ENCODE peak calls at places on chromosomes 6 and 20, in eight cellular contexts. One of them, this sample, is unnamed.

GRCh38 chr6:36656441-36656840 is 22.1 kb upstream of the CDKN1A start:
- DNase-seq in HL-60: no peak
- DNase-seq in A549: no peak
- DNase-seq in GM12878: no peak
- DNase-seq in WERI-Rb-1: no peak
- DNase-seq in IMR-90: no peak
- DNase-seq in body of pancreas: no peak
- DNase-seq in HCT116: no peak
- DNase-seq in this sample: no peak

GRCh38 chr6:35267897-35268296 is 8.4 kb downstream of the ZNF76 start:
- DNase-seq in HCT116: no peak
- DNase-seq in body of pancreas: no peak
- DNase-seq in HL-60: no peak
- DNase-seq in A549: no peak
- DNase-seq in WERI-Rb-1: no peak
- DNase-seq in GM12878: no peak
- DNase-seq in IMR-90: no peak
- DNase-seq in this sample: no peak

GRCh38 chr20:13684566-13685222 is 46.0 kb upstream of the TASP1 start:
- DNase-seq in WERI-Rb-1: no peak
- DNase-seq in GM12878: peak
- DNase-seq in IMR-90: no peak
- DNase-seq in body of pancreas: no peak
- DNase-seq in A549: no peak
- DNase-seq in HCT116: no peak
- DNase-seq in HL-60: peak
- DNase-seq in this sample: peak

GRCh38 chr6:131062245-131063027 is 609 bp downstream of the EPB41L2 start:
- DNase-seq in GM12878: no peak
- DNase-seq in A549: no peak
- DNase-seq in HL-60: no peak
- DNase-seq in IMR-90: no peak
- DNase-seq in body of pancreas: peak
- DNase-seq in WERI-Rb-1: peak
- DNase-seq in HCT116: no peak
- DNase-seq in this sample: peak

GRCh38 chr20:25195014-25195961 is at the start of gene ENTPD6:
- DNase-seq in A549: peak
- DNase-seq in HL-60: peak
- DNase-seq in HCT116: peak
- DNase-seq in GM12878: peak
- DNase-seq in IMR-90: peak
- DNase-seq in body of pancreas: peak
- DNase-seq in WERI-Rb-1: peak
- DNase-seq in this sample: peak

GRCh38 chr6:17015551-17016381 is 86.1 kb upstream of the STMND1 start:
- DNase-seq in WERI-Rb-1: no peak
- DNase-seq in HL-60: peak
- DNase-seq in body of pancreas: no peak
- DNase-seq in HCT116: no peak
- DNase-seq in A549: no peak
- DNase-seq in GM12878: no peak
- DNase-seq in IMR-90: no peak
- DNase-seq in this sample: peak

GRCh38 chr6:41548098-41548840 is 2.1 kb downstream of the FOXP4 start:
- DNase-seq in IMR-90: no peak
- DNase-seq in GM12878: no peak
- DNase-seq in WERI-Rb-1: no peak
- DNase-seq in HCT116: no peak
- DNase-seq in body of pancreas: peak
- DNase-seq in HL-60: peak
- DNase-seq in A549: no peak
- DNase-seq in this sample: peak

GRCh38 chr6:38012573-38012972 is 193.0 kb downstream of the ZFAND3 start:
- DNase-seq in IMR-90: peak
- DNase-seq in A549: peak
- DNase-seq in GM12878: no peak
- DNase-seq in body of pancreas: no peak
- DNase-seq in HCT116: peak
- DNase-seq in HL-60: peak
- DNase-seq in WERI-Rb-1: peak
- DNase-seq in this sample: no peak

GRCh38 chr6:704037-704436 is 11.1 kb upstream of the EXOC2 start:
- DNase-seq in A549: no peak
- DNase-seq in body of pancreas: no peak
- DNase-seq in HL-60: no peak
- DNase-seq in WERI-Rb-1: no peak
- DNase-seq in GM12878: no peak
- DNase-seq in IMR-90: peak
- DNase-seq in HCT116: no peak
- DNase-seq in this sample: no peak

GRCh38 chr6:36666726-36667591 is 11.6 kb upstream of the CDKN1A start:
- DNase-seq in WERI-Rb-1: peak
- DNase-seq in GM12878: peak
- DNase-seq in HL-60: peak
- DNase-seq in HCT116: peak
- DNase-seq in body of pancreas: peak
- DNase-seq in IMR-90: peak
- DNase-seq in A549: no peak
- DNase-seq in this sample: peak

GRCh38 chr6:138004423-138005287 is 102.6 kb downstream of the PERP start:
- DNase-seq in body of pancreas: no peak
- DNase-seq in A549: peak
- DNase-seq in HL-60: peak
- DNase-seq in IMR-90: peak
- DNase-seq in GM12878: peak
- DNase-seq in WERI-Rb-1: peak
- DNase-seq in HCT116: peak
- DNase-seq in this sample: no peak

GRCh38 chr6:13422601-13423247 is 64.7 kb downstream of the GFOD1 start:
- DNase-seq in A549: no peak
- DNase-seq in HCT116: no peak
- DNase-seq in IMR-90: peak
- DNase-seq in GM12878: no peak
- DNase-seq in body of pancreas: no peak
- DNase-seq in HL-60: no peak
- DNase-seq in WERI-Rb-1: no peak
- DNase-seq in this sample: no peak

GRCh38 chr6:29777319-29777718 is 50.3 kb upstream of the HLA-G start:
- DNase-seq in WERI-Rb-1: no peak
- DNase-seq in A549: no peak
- DNase-seq in IMR-90: no peak
- DNase-seq in GM12878: no peak
- DNase-seq in HCT116: no peak
- DNase-seq in HL-60: no peak
- DNase-seq in body of pancreas: no peak
- DNase-seq in this sample: no peak

GRCh38 chr6:170096803-170097504 is 193.9 kb downstream of the DLL1 start:
- DNase-seq in A549: no peak
- DNase-seq in GM12878: no peak
- DNase-seq in HL-60: no peak
- DNase-seq in body of pancreas: peak
- DNase-seq in WERI-Rb-1: no peak
- DNase-seq in HCT116: no peak
- DNase-seq in IMR-90: no peak
- DNase-seq in this sample: no peak

GRCh38 chr6:83153958-83154357 is 39.1 kb downstream of the PGM3 start:
- DNase-seq in A549: no peak
- DNase-seq in IMR-90: peak
- DNase-seq in GM12878: no peak
- DNase-seq in WERI-Rb-1: no peak
- DNase-seq in body of pancreas: no peak
- DNase-seq in HCT116: no peak
- DNase-seq in HL-60: no peak
- DNase-seq in this sample: no peak

GRCh38 chr20:20752712-20753111 is 40.3 kb upstream of the RALGAPA2 start:
- DNase-seq in GM12878: no peak
- DNase-seq in A549: no peak
- DNase-seq in HCT116: no peak
- DNase-seq in HL-60: peak
- DNase-seq in IMR-90: no peak
- DNase-seq in body of pancreas: no peak
- DNase-seq in WERI-Rb-1: no peak
- DNase-seq in this sample: no peak

GRCh38 chr20:41509801-41510200 is 108.4 kb downstream of the CHD6 start:
- DNase-seq in HCT116: no peak
- DNase-seq in IMR-90: peak
- DNase-seq in HL-60: no peak
- DNase-seq in GM12878: no peak
- DNase-seq in WERI-Rb-1: no peak
- DNase-seq in body of pancreas: peak
- DNase-seq in A549: no peak
- DNase-seq in this sample: no peak

GRCh38 chr6:108541843-108542795 is 18.6 kb upstream of the FOXO3 start:
- DNase-seq in HCT116: peak
- DNase-seq in A549: peak
- DNase-seq in HL-60: peak
- DNase-seq in IMR-90: peak
- DNase-seq in WERI-Rb-1: peak
- DNase-seq in body of pancreas: peak
- DNase-seq in GM12878: no peak
- DNase-seq in this sample: peak
- H3K4me3 ChIP-seq in HCT116: peak
- H3K4me3 ChIP-seq in A549: peak
- H3K4me3 ChIP-seq in HL-60: no peak
- H3K4me3 ChIP-seq in IMR-90: no peak
- H3K4me3 ChIP-seq in WERI-Rb-1: peak
- H3K4me3 ChIP-seq in body of pancreas: no peak
- H3K4me3 ChIP-seq in GM12878: no peak
- H3K4me3 ChIP-seq in this sample: no peak

GRCh38 chr6:33806795-33807194 is 3.0 kb upstream of the MLN start:
- DNase-seq in WERI-Rb-1: no peak
- DNase-seq in HCT116: no peak
- DNase-seq in IMR-90: no peak
- DNase-seq in GM12878: no peak
- DNase-seq in HL-60: no peak
- DNase-seq in body of pancreas: no peak
- DNase-seq in A549: no peak
- DNase-seq in this sample: no peak

GRCh38 chr6:33803571-33804053 is at the start of gene MLN:
- DNase-seq in GM12878: no peak
- DNase-seq in A549: no peak
- DNase-seq in IMR-90: no peak
- DNase-seq in HCT116: no peak
- DNase-seq in HL-60: no peak
- DNase-seq in body of pancreas: no peak
- DNase-seq in WERI-Rb-1: no peak
- DNase-seq in this sample: no peak

GRCh38 chr6:33808781-33809180 is 5.0 kb upstream of the MLN start:
- DNase-seq in WERI-Rb-1: no peak
- DNase-seq in HL-60: no peak
- DNase-seq in A549: no peak
- DNase-seq in IMR-90: no peak
- DNase-seq in HCT116: no peak
- DNase-seq in body of pancreas: no peak
- DNase-seq in GM12878: no peak
- DNase-seq in this sample: no peak

GRCh38 chr6:33809619-33810018 is 5.8 kb upstream of the MLN start:
- DNase-seq in WERI-Rb-1: no peak
- DNase-seq in A549: no peak
- DNase-seq in HL-60: no peak
- DNase-seq in HCT116: no peak
- DNase-seq in GM12878: no peak
- DNase-seq in IMR-90: no peak
- DNase-seq in body of pancreas: no peak
- DNase-seq in this sample: no peak

GRCh38 chr6:33807606-33808005 is 3.8 kb upstream of the MLN start:
- DNase-seq in HL-60: no peak
- DNase-seq in WERI-Rb-1: no peak
- DNase-seq in IMR-90: no peak
- DNase-seq in body of pancreas: no peak
- DNase-seq in A549: no peak
- DNase-seq in GM12878: no peak
- DNase-seq in HCT116: no peak
- DNase-seq in this sample: no peak
- TF ChIP-seq CTCF in HL-60: no peak
- TF ChIP-seq CTCF in WERI-Rb-1: no peak
- TF ChIP-seq CTCF in IMR-90: no peak
- TF ChIP-seq CTCF in body of pancreas: no peak
- TF ChIP-seq CTCF in A549: no peak
- TF ChIP-seq CTCF in GM12878: no peak
- TF ChIP-seq CTCF in HCT116: no peak
- TF ChIP-seq CTCF in this sample: no peak

DNA sequence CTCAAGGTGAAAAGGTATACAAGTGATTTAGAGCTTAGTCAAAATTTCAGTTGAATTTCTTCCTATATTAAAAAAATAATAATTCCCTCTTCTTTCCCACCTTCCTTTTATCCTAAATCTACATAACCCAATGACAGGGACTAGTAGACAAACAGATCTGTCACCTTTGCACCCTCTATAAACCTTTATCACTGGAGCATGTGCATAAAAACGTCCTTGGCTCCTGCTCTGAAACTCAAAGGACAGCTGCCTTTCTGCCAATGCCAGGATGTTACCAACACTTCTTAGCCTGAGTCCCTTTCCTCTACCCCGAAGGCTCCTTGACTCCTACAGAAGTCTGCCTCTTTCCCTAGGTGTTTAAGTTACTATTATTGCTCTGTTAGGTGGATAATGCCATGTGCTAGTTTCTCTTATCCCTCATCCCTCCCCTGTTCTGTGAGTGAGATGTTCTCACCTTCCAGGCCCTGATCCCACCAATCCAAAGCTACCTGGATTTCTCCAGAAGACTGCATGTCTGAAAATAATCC is 4.3 kb downstream of the CLVS2 start:
- DNase-seq in HL-60: no peak
- DNase-seq in IMR-90: no peak
- DNase-seq in A549: no peak
- DNase-seq in WERI-Rb-1: no peak
- DNase-seq in HCT116: no peak
- DNase-seq in body of pancreas: no peak
- DNase-seq in GM12878: no peak
- DNase-seq in this sample: no peak
- H3K4me3 ChIP-seq in HL-60: no peak
- H3K4me3 ChIP-seq in IMR-90: no peak
- H3K4me3 ChIP-seq in A549: no peak
- H3K4me3 ChIP-seq in WERI-Rb-1: no peak
- H3K4me3 ChIP-seq in HCT116: no peak
- H3K4me3 ChIP-seq in body of pancreas: no peak
- H3K4me3 ChIP-seq in GM12878: no peak
- H3K4me3 ChIP-seq in this sample: no peak

GRCh38 chr6:117477988-117478852 is 4.3 kb upstream of the DCBLD1 start:
- DNase-seq in body of pancreas: no peak
- DNase-seq in A549: no peak
- DNase-seq in HL-60: peak
- DNase-seq in IMR-90: no peak
- DNase-seq in HCT116: no peak
- DNase-seq in GM12878: no peak
- DNase-seq in WERI-Rb-1: peak
- DNase-seq in this sample: no peak
- TF ChIP-seq CTCF in body of pancreas: no peak
- TF ChIP-seq CTCF in A549: peak
- TF ChIP-seq CTCF in HL-60: peak
- TF ChIP-seq CTCF in IMR-90: peak
- TF ChIP-seq CTCF in HCT116: peak
- TF ChIP-seq CTCF in GM12878: peak
- TF ChIP-seq CTCF in WERI-Rb-1: peak
- TF ChIP-seq CTCF in this sample: peak

DNA sequence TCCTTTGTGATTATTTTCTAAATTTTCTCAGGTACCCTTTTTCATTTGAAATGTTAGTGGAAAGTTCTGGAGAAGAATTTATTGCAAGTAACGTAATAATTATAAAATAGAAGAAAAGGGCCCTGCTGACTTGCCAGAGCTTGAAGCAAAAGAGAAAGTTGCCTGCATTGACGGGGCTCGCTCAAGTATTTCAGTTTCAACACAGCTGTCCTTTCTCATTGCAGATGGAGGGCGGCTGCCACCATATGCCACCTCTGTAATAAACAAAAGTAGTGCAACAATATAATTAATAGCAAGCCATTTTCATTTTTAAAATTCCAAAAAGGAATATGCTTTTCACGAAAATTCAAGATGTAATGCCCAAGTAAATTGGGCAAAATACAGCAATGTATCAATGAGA is 246.2 kb downstream of the PACRG start:
- DNase-seq in A549: no peak
- DNase-seq in IMR-90: no peak
- DNase-seq in body of pancreas: no peak
- DNase-seq in HL-60: no peak
- DNase-seq in WERI-Rb-1: no peak
- DNase-seq in GM12878: no peak
- DNase-seq in HCT116: no peak
- DNase-seq in this sample: no peak
- H3K4me3 ChIP-seq in A549: no peak
- H3K4me3 ChIP-seq in IMR-90: no peak
- H3K4me3 ChIP-seq in body of pancreas: no peak
- H3K4me3 ChIP-seq in HL-60: no peak
- H3K4me3 ChIP-seq in WERI-Rb-1: no peak
- H3K4me3 ChIP-seq in GM12878: no peak
- H3K4me3 ChIP-seq in HCT116: no peak
- H3K4me3 ChIP-seq in this sample: no peak